ENCODE peak calls at places on chromosome 19, in six cellular contexts. N is PC-3, J is HepG2, G is K562, X is MM.1S, E is keratinocyte. V is an unnamed sample.
A peak's percentile ranks its signal among the peaks of the same experiment; 100 is the strongest.

GRCh38 chr19:29552454-29553280 is 26.9 kb downstream of the VSTM2B start:
- DNase-seq in N (no peak), X (no peak), J (no peak), G (no peak), E (no peak), V (no peak)

GRCh38 chr19:43554317-43554895 is 20.9 kb downstream of the XRCC1 start:
- DNase-seq in G (no peak), X (no peak), E (no peak), N (no peak), J (no peak), V (no peak)

GRCh38 chr19:38699647-38700349 is 44.5 kb downstream of the CAPN12 start:
- DNase-seq in J (no peak), N (no peak), X (no peak), E (no peak), G (no peak), V (no peak)

GRCh38 chr19:6737873-6738725 is 719 bp upstream of the GPR108 start:
- DNase-seq in G (peak; percentile 88), J (peak; percentile 87), N (peak; percentile 100), X (peak; percentile 100), E (no peak), V (peak; percentile 60)

GRCh38 chr19:23776507-23777205 is 18.0 kb upstream of the ZNF681 start:
- DNase-seq in J (no peak), E (no peak), G (no peak), X (no peak), N (no peak), V (no peak)

GRCh38 chr19:27765912-27766725 is 1446.8 kb downstream of the UQCRFS1 start:
- DNase-seq in G (no peak), N (no peak), X (no peak), J (no peak), E (no peak), V (no peak)

GRCh38 chr19:52946322-52947310 is 16.1 kb downstream of the ZNF816 start:
- DNase-seq in X (no peak), N (peak; percentile 77), E (no peak), G (peak; percentile 12), J (no peak), V (no peak)

GRCh38 chr19:35641515-35642151 is at the start of gene ETV2:
- DNase-seq in E (no peak), X (no peak), J (no peak), G (peak; percentile 84), N (no peak), V (no peak)

GRCh38 chr19:36837525-36837901 is 674 bp downstream of the ZNF790 start:
- DNase-seq in N (no peak), G (no peak), J (peak; percentile 31), X (no peak), E (no peak), V (no peak)

GRCh38 chr19:36259211-36259610 is 44.3 kb downstream of the ZNF146 start:
- DNase-seq in G (no peak), J (no peak), X (no peak), E (no peak), N (no peak), V (no peak)

GRCh38 chr19:2554856-2555255 is 78.9 kb downstream of the GADD45B start:
- DNase-seq in J (peak; percentile 73), G (no peak), E (no peak), X (no peak), N (peak; percentile 79), V (peak; percentile 38)

GRCh38 chr19:35710784-35711723 is 6.7 kb downstream of the ZBTB32 start:
- DNase-seq in X (no peak), N (no peak), J (no peak), E (no peak), G (no peak), V (no peak)

GRCh38 chr19:35328851-35329285 is at the start of gene CD22:
- DNase-seq in J (no peak), G (no peak), X (no peak), E (no peak), N (no peak), V (no peak)

GRCh38 chr19:39360599-39360998 is 18.4 kb downstream of the SAMD4B start:
- DNase-seq in X (no peak), J (no peak), N (no peak), E (no peak), G (no peak), V (no peak)

GRCh38 chr19:29491995-29492577 is 33.7 kb upstream of the VSTM2B start:
- DNase-seq in J (no peak), E (no peak), N (no peak), X (no peak), G (no peak), V (no peak)

GRCh38 chr19:31300406-31300805 is 48.8 kb downstream of the TSHZ3 start:
- DNase-seq in G (no peak), N (no peak), X (no peak), J (no peak), E (no peak), V (no peak)

GRCh38 chr19:35088514-35088913 is 27.1 kb upstream of the FXYD3 start:
- DNase-seq in J (no peak), N (peak; percentile 55), X (no peak), G (no peak), E (no peak), V (peak; percentile 80)

GRCh38 chr19:51448011-51448744 is 10.1 kb downstream of the SIGLEC8 start:
- DNase-seq in J (no peak), X (no peak), N (no peak), G (no peak), E (no peak), V (no peak)

GRCh38 chr19:2744113-2744512 is 4.3 kb upstream of the SLC39A3 start:
- DNase-seq in N (no peak), E (no peak), J (no peak), G (no peak), X (no peak), V (no peak)

GRCh38 chr19:22595918-22596341 is 38.2 kb upstream of the ZNF492 start:
- DNase-seq in E (no peak), J (no peak), X (no peak), G (peak; percentile 4), N (no peak), V (no peak)

DNA sequence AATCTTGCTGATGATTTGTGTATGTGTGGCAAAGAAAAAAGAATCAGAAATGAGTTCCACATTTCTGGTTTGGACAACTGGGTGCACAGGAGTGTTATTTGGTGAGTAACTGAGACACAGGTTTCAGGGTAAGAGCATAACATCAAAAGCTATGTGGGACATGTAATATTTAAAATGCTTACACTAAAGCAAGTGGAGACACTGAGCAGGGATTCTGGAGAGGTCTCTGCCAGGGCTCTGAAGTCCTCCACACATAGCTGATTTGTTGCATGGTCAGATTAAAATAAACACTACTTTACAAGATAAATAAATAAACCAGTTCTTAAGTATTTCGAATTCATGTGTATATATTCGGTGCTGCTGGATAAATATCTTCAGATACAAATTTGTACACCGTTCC is 16.3 kb upstream of the PEG3 start:
- DNase-seq in X (no peak), G (no peak), N (no peak), E (no peak), J (no peak), V (no peak)
- TF ChIP-seq EZH2 in X (no peak), G (no peak), N (no peak), E (no peak), J (no peak), V (no peak)

GRCh38 chr19:7911509-7912143 is 3.0 kb upstream of the TGFBR3L start:
- DNase-seq in X (no peak), J (no peak), G (no peak), N (no peak), E (no peak), V (no peak)
- H4K20me1 ChIP-seq in X (peaks cover 10% of the 10 kb centered on the region), J (peaks cover 3% of the 10 kb centered on the region), G (no peaks in the 10 kb centered on the region), N (peaks cover 3% of the 10 kb centered on the region), E (peaks cover 5% of the 10 kb centered on the region), V (peaks cover 35% of the 10 kb centered on the region)

DNA sequence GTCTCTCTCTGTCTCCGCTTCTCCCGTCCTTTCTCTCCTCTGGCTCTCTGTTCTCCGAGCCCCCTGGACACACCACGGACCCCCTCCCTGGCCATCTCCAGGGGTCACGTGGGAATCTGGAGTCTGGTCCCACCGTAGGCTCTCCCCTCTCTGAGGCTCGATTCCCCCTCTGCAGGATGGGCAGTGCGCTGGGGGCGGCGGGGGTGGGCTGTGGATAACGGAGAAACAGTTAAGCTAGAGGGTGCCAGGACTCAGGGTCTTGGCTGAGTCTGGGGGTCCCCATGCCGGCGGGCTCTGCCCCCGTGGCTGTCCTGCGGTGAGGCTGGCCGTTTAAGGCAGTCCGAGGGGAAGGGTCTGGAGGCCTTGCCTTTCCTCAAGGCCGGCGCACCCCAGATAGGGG is 462 bp upstream of the MEIS3 start:
- DNase-seq in G (no peak), N (no peak), X (no peak), E (no peak), J (no peak), V (no peak)
- TF ChIP-seq EZH2 in G (no peak), N (no peak), X (no peak), E (peak; percentile 74), J (no peak), V (peak; percentile 70)

GRCh38 chr19:44646049-44646416 is 2.3 kb downstream of the PVR start:
- DNase-seq in J (no peak), N (no peak), G (no peak), X (no peak), E (no peak), V (no peak)
- H4K20me1 ChIP-seq in J (peaks cover 13% of the 10 kb centered on the region), N (peaks cover 13% of the 10 kb centered on the region), G (no peaks in the 10 kb centered on the region), X (no peaks in the 10 kb centered on the region), E (peaks cover 13% of the 10 kb centered on the region), V (peaks cover 62% of the 10 kb centered on the region)

GRCh38 chr19:17952041-17952976 is 14.6 kb upstream of the KCNN1 start:
- DNase-seq in E (no peak), J (no peak), N (no peak), G (no peak), X (no peak), V (no peak)

GRCh38 chr19:17954401-17954800 is 12.5 kb upstream of the KCNN1 start:
- DNase-seq in G (no peak), X (no peak), J (no peak), E (no peak), N (no peak), V (no peak)

GRCh38 chr19:17953869-17954268 is 13.0 kb upstream of the KCNN1 start:
- DNase-seq in G (peak; percentile 91), E (no peak), X (no peak), J (no peak), N (no peak), V (no peak)

GRCh38 chr19:17951151-17952040 is 15.5 kb upstream of the KCNN1 start:
- DNase-seq in X (no peak), N (no peak), E (no peak), J (no peak), G (no peak), V (no peak)

GRCh38 chr19:17953316-17953801 is 13.5 kb upstream of the KCNN1 start:
- DNase-seq in J (no peak), N (no peak), E (no peak), X (no peak), G (no peak), V (no peak)
- TF ChIP-seq EZH2 in J (no peak), N (no peak), E (no peak), X (no peak), G (no peak), V (no peak)

GRCh38 chr19:19505669-19506326 is 9.6 kb downstream of the TSSK6 start:
- DNase-seq in N (no peak), J (no peak), G (no peak), X (no peak), E (no peak), V (no peak)
- H4K20me1 ChIP-seq in N (no peaks in the 10 kb centered on the region), J (no peaks in the 10 kb centered on the region), G (no peaks in the 10 kb centered on the region), X (no peaks in the 10 kb centered on the region), E (no peaks in the 10 kb centered on the region), V (peaks cover 16% of the 10 kb centered on the region)

DNA sequence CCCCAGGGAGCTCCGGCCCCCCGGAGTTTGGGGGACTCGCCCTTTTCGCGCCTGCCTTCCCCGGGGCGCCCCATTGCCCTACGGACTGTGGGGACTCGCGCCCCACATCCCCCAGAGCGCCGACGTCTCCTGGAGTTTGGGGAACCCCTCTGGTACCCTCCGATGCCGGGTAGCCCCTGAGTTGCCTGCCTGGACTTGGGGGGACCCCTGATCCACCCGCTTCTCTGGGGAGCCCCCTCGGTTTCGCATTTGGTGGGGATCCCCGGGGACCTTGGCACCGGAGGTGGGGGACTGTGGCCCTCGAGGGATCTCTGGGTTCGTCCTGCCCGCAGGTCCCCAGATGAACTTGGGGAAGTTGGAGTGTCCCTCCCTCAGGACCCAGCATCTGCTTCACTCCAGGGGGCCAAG is 782 bp downstream of the EFNA2 start:
- DNase-seq in N (no peak), X (no peak), J (no peak), G (no peak), E (no peak), V (no peak)
- TF ChIP-seq EZH2 in N (peak; percentile 11), X (no peak), J (no peak), G (no peak), E (peak; percentile 75), V (peak; percentile 62)

V was measured in astrocyte.